ENCODE peak calls at places on chromosomes 16 and 17, in eight cellular contexts. One of them, this sample, is unnamed.
A peak's percentile ranks its signal among the peaks of the same experiment; 100 is the strongest.

GRCh38 chr16:69187387-69187890 is 475 bp downstream of the SNTB2 start:
- DNase-seq in stomach: peak; percentile 60
- DNase-seq in upper lobe of left lung: peak; percentile 57
- DNase-seq in HCT116: no peak
- DNase-seq in HepG2: no peak
- DNase-seq in suprapubic skin: peak; percentile 81
- DNase-seq in SK-N-SH: peak; percentile 87
- DNase-seq in esophagus muscularis mucosa: no peak
- DNase-seq in this sample: peak; percentile 92

GRCh38 chr16:15786501-15786900 is 70.3 kb downstream of the MYH11 start:
- DNase-seq in stomach: no peak
- DNase-seq in upper lobe of left lung: no peak
- DNase-seq in HCT116: no peak
- DNase-seq in HepG2: no peak
- DNase-seq in suprapubic skin: no peak
- DNase-seq in SK-N-SH: no peak
- DNase-seq in esophagus muscularis mucosa: no peak
- DNase-seq in this sample: no peak

GRCh38 chr16:64892843-64893242 is 229.0 kb downstream of the CDH11 start:
- DNase-seq in stomach: no peak
- DNase-seq in upper lobe of left lung: no peak
- DNase-seq in HCT116: no peak
- DNase-seq in HepG2: no peak
- DNase-seq in suprapubic skin: no peak
- DNase-seq in SK-N-SH: no peak
- DNase-seq in esophagus muscularis mucosa: no peak
- DNase-seq in this sample: no peak

GRCh38 chr17:16407911-16408588 is 7.3 kb upstream of the TRPV2 start:
- DNase-seq in stomach: peak; percentile 78
- DNase-seq in upper lobe of left lung: peak; percentile 60
- DNase-seq in HCT116: no peak
- DNase-seq in HepG2: peak; percentile 51
- DNase-seq in suprapubic skin: no peak
- DNase-seq in SK-N-SH: peak; percentile 76
- DNase-seq in esophagus muscularis mucosa: no peak
- DNase-seq in this sample: peak; percentile 81

GRCh38 chr16:73192227-73192894 is 144.4 kb upstream of the ZFHX3 start:
- DNase-seq in stomach: no peak
- DNase-seq in upper lobe of left lung: no peak
- DNase-seq in HCT116: no peak
- DNase-seq in HepG2: no peak
- DNase-seq in suprapubic skin: no peak
- DNase-seq in SK-N-SH: no peak
- DNase-seq in esophagus muscularis mucosa: no peak
- DNase-seq in this sample: no peak

GRCh38 chr16:15487336-15488284 is 53.2 kb downstream of the BMERB1 start:
- DNase-seq in stomach: no peak
- DNase-seq in upper lobe of left lung: no peak
- DNase-seq in HCT116: peak; percentile 47
- DNase-seq in HepG2: no peak
- DNase-seq in suprapubic skin: no peak
- DNase-seq in SK-N-SH: no peak
- DNase-seq in esophagus muscularis mucosa: no peak
- DNase-seq in this sample: no peak

GRCh38 chr16:84360170-84360569 is 8.2 kb upstream of the ATP2C2 start:
- DNase-seq in stomach: no peak
- DNase-seq in upper lobe of left lung: no peak
- DNase-seq in HCT116: no peak
- DNase-seq in HepG2: no peak
- DNase-seq in suprapubic skin: no peak
- DNase-seq in SK-N-SH: no peak
- DNase-seq in esophagus muscularis mucosa: no peak
- DNase-seq in this sample: no peak

GRCh38 chr16:23317266-23317661 is 15.2 kb downstream of the SCNN1B start:
- DNase-seq in stomach: peak; percentile 61
- DNase-seq in upper lobe of left lung: peak; percentile 88
- DNase-seq in HCT116: no peak
- DNase-seq in HepG2: no peak
- DNase-seq in suprapubic skin: no peak
- DNase-seq in SK-N-SH: no peak
- DNase-seq in esophagus muscularis mucosa: no peak
- DNase-seq in this sample: no peak

GRCh38 chr16:30084816-30085159 is 6.9 kb downstream of the TBX6 start:
- DNase-seq in stomach: no peak
- DNase-seq in upper lobe of left lung: no peak
- DNase-seq in HCT116: no peak
- DNase-seq in HepG2: no peak
- DNase-seq in suprapubic skin: no peak
- DNase-seq in SK-N-SH: no peak
- DNase-seq in esophagus muscularis mucosa: no peak
- DNase-seq in this sample: no peak

GRCh38 chr17:72501404-72502110 is 380.7 kb downstream of the SOX9 start:
- DNase-seq in stomach: peak; percentile 90
- DNase-seq in upper lobe of left lung: peak; percentile 74
- DNase-seq in HCT116: no peak
- DNase-seq in HepG2: peak; percentile 89
- DNase-seq in suprapubic skin: no peak
- DNase-seq in SK-N-SH: no peak
- DNase-seq in esophagus muscularis mucosa: no peak
- DNase-seq in this sample: peak; percentile 45

GRCh38 chr17:15392326-15392739 is 50.9 kb upstream of the TEKT3 start:
- DNase-seq in stomach: no peak
- DNase-seq in upper lobe of left lung: no peak
- DNase-seq in HCT116: no peak
- DNase-seq in HepG2: no peak
- DNase-seq in suprapubic skin: no peak
- DNase-seq in SK-N-SH: no peak
- DNase-seq in esophagus muscularis mucosa: no peak
- DNase-seq in this sample: no peak

GRCh38 chr16:67446968-67447507 is 16.1 kb downstream of the HSD11B2 start:
- DNase-seq in stomach: no peak
- DNase-seq in upper lobe of left lung: no peak
- DNase-seq in HCT116: no peak
- DNase-seq in HepG2: no peak
- DNase-seq in suprapubic skin: no peak
- DNase-seq in SK-N-SH: no peak
- DNase-seq in esophagus muscularis mucosa: no peak
- DNase-seq in this sample: no peak

GRCh38 chr17:19000531-19001011 is 4.0 kb downstream of the FAM83G start:
- DNase-seq in stomach: peak; percentile 58
- DNase-seq in upper lobe of left lung: no peak
- DNase-seq in HCT116: no peak
- DNase-seq in HepG2: no peak
- DNase-seq in suprapubic skin: no peak
- DNase-seq in SK-N-SH: peak; percentile 74
- DNase-seq in esophagus muscularis mucosa: no peak
- DNase-seq in this sample: no peak

GRCh38 chr17:50462446-50462845 is 6.2 kb downstream of the CHAD start:
- DNase-seq in stomach: no peak
- DNase-seq in upper lobe of left lung: no peak
- DNase-seq in HCT116: no peak
- DNase-seq in HepG2: no peak
- DNase-seq in suprapubic skin: no peak
- DNase-seq in SK-N-SH: no peak
- DNase-seq in esophagus muscularis mucosa: no peak
- DNase-seq in this sample: no peak

GRCh38 chr16:74455619-74456289 is 34.5 kb upstream of the CLEC18B start:
- DNase-seq in stomach: no peak
- DNase-seq in upper lobe of left lung: no peak
- DNase-seq in HCT116: no peak
- DNase-seq in HepG2: peak; percentile 90
- DNase-seq in suprapubic skin: no peak
- DNase-seq in SK-N-SH: no peak
- DNase-seq in esophagus muscularis mucosa: no peak
- DNase-seq in this sample: no peak

GRCh38 chr16:23640669-23640958 is 496 bp downstream of the PALB2 start:
- DNase-seq in stomach: no peak
- DNase-seq in upper lobe of left lung: no peak
- DNase-seq in HCT116: no peak
- DNase-seq in HepG2: no peak
- DNase-seq in suprapubic skin: no peak
- DNase-seq in SK-N-SH: peak; percentile 41
- DNase-seq in esophagus muscularis mucosa: no peak
- DNase-seq in this sample: no peak

GRCh38 chr16:81181013-81181720 is 57.3 kb upstream of the BCO1 start:
- DNase-seq in stomach: peak; percentile 56
- DNase-seq in upper lobe of left lung: peak; percentile 68
- DNase-seq in HCT116: peak; percentile 93
- DNase-seq in HepG2: peak; percentile 98
- DNase-seq in suprapubic skin: peak; percentile 94
- DNase-seq in SK-N-SH: no peak
- DNase-seq in esophagus muscularis mucosa: peak; percentile 94
- DNase-seq in this sample: no peak

GRCh38 chr17:80512233-80512632 is 32.4 kb upstream of the RPTOR start:
- DNase-seq in stomach: no peak
- DNase-seq in upper lobe of left lung: no peak
- DNase-seq in HCT116: no peak
- DNase-seq in HepG2: no peak
- DNase-seq in suprapubic skin: peak; percentile 48
- DNase-seq in SK-N-SH: no peak
- DNase-seq in esophagus muscularis mucosa: no peak
- DNase-seq in this sample: no peak

GRCh38 chr17:80510772-80511171 is 33.9 kb upstream of the RPTOR start:
- DNase-seq in stomach: no peak
- DNase-seq in upper lobe of left lung: no peak
- DNase-seq in HCT116: no peak
- DNase-seq in HepG2: no peak
- DNase-seq in suprapubic skin: no peak
- DNase-seq in SK-N-SH: no peak
- DNase-seq in esophagus muscularis mucosa: no peak
- DNase-seq in this sample: no peak

GRCh38 chr17:80511222-80512180 is 33.1 kb upstream of the RPTOR start:
- DNase-seq in stomach: no peak
- DNase-seq in upper lobe of left lung: no peak
- DNase-seq in HCT116: no peak
- DNase-seq in HepG2: no peak
- DNase-seq in suprapubic skin: peak; percentile 51
- DNase-seq in SK-N-SH: no peak
- DNase-seq in esophagus muscularis mucosa: no peak
- DNase-seq in this sample: no peak

GRCh38 chr17:80509311-80509710 is 32.9 kb upstream of the NPTX1 start:
- DNase-seq in stomach: no peak
- DNase-seq in upper lobe of left lung: no peak
- DNase-seq in HCT116: no peak
- DNase-seq in HepG2: no peak
- DNase-seq in suprapubic skin: no peak
- DNase-seq in SK-N-SH: no peak
- DNase-seq in esophagus muscularis mucosa: no peak
- DNase-seq in this sample: no peak

GRCh38 chr17:80510132-80510531 is 33.7 kb upstream of the NPTX1 start:
- DNase-seq in stomach: no peak
- DNase-seq in upper lobe of left lung: no peak
- DNase-seq in HCT116: no peak
- DNase-seq in HepG2: no peak
- DNase-seq in suprapubic skin: no peak
- DNase-seq in SK-N-SH: no peak
- DNase-seq in esophagus muscularis mucosa: no peak
- DNase-seq in this sample: no peak
- TF ChIP-seq POLR2AphosphoS5 in stomach: no peak
- TF ChIP-seq POLR2AphosphoS5 in upper lobe of left lung: no peak
- TF ChIP-seq POLR2AphosphoS5 in HCT116: no peak
- TF ChIP-seq POLR2AphosphoS5 in HepG2: no peak
- TF ChIP-seq POLR2AphosphoS5 in suprapubic skin: no peak
- TF ChIP-seq POLR2AphosphoS5 in SK-N-SH: no peak
- TF ChIP-seq POLR2AphosphoS5 in esophagus muscularis mucosa: no peak
- TF ChIP-seq POLR2AphosphoS5 in this sample: no peak

DNA sequence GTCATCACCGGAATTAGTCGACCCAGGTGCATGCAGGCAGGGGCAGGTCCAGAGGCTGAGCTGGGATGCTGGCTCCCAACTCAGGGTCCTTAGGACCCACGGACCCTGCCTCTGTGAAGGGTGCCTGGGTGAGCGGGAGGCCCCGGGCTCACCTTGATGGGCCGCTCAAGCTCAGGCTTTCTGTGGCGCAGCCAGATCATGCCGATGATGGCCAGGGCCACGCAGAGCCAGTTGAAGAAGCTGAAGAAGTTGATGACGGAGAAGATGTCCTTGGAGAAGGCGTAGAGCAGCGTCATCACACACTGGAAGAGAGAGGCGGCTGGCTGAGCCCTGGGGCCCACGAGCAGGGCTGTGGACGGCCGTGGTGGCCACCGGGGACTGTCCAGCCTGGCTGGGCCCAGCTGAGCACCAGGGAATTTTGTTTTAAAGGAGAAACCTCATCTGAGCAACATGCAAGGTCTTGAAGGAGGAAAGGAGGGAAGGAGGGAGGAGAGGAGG is 32.9 kb downstream of the SLC7A5 start:
- DNase-seq in stomach: no peak
- DNase-seq in upper lobe of left lung: no peak
- DNase-seq in HCT116: no peak
- DNase-seq in HepG2: no peak
- DNase-seq in suprapubic skin: no peak
- DNase-seq in SK-N-SH: no peak
- DNase-seq in esophagus muscularis mucosa: no peak
- DNase-seq in this sample: no peak
- H3K4me3 ChIP-seq in stomach: no peak overlapping the region
- H3K4me3 ChIP-seq in upper lobe of left lung: no peak overlapping the region
- H3K4me3 ChIP-seq in HCT116: no peak overlapping the region
- H3K4me3 ChIP-seq in HepG2: no peak overlapping the region
- H3K4me3 ChIP-seq in suprapubic skin: no peak overlapping the region
- H3K4me3 ChIP-seq in SK-N-SH: no peak overlapping the region
- H3K4me3 ChIP-seq in esophagus muscularis mucosa: no peak overlapping the region
- H3K4me3 ChIP-seq in this sample: no peak overlapping the region

GRCh38 chr17:44899074-44899782 is at the start of gene EFTUD2:
- DNase-seq in stomach: peak; percentile 92
- DNase-seq in upper lobe of left lung: peak; percentile 92
- DNase-seq in HCT116: peak; percentile 77
- DNase-seq in HepG2: peak; percentile 85
- DNase-seq in suprapubic skin: peak; percentile 95
- DNase-seq in SK-N-SH: peak; percentile 96
- DNase-seq in esophagus muscularis mucosa: peak; percentile 99
- DNase-seq in this sample: peak; percentile 98
- TF ChIP-seq POLR2AphosphoS5 in stomach: peak; percentile 92
- TF ChIP-seq POLR2AphosphoS5 in upper lobe of left lung: peak; percentile 85
- TF ChIP-seq POLR2AphosphoS5 in HCT116: peak; percentile 89
- TF ChIP-seq POLR2AphosphoS5 in HepG2: peak; percentile 97
- TF ChIP-seq POLR2AphosphoS5 in suprapubic skin: peak; percentile 97
- TF ChIP-seq POLR2AphosphoS5 in SK-N-SH: peak; percentile 84
- TF ChIP-seq POLR2AphosphoS5 in esophagus muscularis mucosa: peak; percentile 80
- TF ChIP-seq POLR2AphosphoS5 in this sample: peak; percentile 91

DNA sequence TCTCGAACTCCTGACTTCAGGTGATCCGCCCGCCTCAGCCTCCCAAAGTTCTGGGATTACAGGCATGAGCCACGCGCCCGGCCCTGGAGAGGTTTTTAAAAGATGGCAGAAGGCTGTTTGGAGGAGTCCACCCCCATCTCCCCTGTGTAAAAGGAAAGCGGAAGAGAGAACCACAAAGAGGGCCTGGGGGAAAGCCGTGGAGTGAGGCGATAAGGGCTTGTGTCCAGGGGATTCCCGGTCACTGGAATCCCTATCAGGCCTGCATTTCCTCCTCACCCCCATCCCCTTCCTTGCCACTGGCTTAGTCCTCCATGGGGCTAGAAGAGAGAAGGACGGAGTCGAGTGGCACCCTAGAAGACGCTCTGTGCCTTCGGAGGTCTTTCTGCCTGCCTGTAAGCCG is at the start of gene GP1BA:
- DNase-seq in stomach: no peak
- DNase-seq in upper lobe of left lung: no peak
- DNase-seq in HCT116: no peak
- DNase-seq in HepG2: no peak
- DNase-seq in suprapubic skin: peak; percentile 25
- DNase-seq in SK-N-SH: no peak
- DNase-seq in esophagus muscularis mucosa: no peak
- DNase-seq in this sample: no peak
- H3K4me3 ChIP-seq in stomach: no peak within 1 kb of the TSS
- H3K4me3 ChIP-seq in upper lobe of left lung: no peak within 1 kb of the TSS
- H3K4me3 ChIP-seq in HCT116: no peak within 1 kb of the TSS
- H3K4me3 ChIP-seq in HepG2: no peak within 1 kb of the TSS
- H3K4me3 ChIP-seq in suprapubic skin: no peak within 1 kb of the TSS
- H3K4me3 ChIP-seq in SK-N-SH: no peak within 1 kb of the TSS
- H3K4me3 ChIP-seq in esophagus muscularis mucosa: no peak within 1 kb of the TSS
- H3K4me3 ChIP-seq in this sample: no peak within 1 kb of the TSS

This sample was measured in spleen.